ENCODE peak calls at places on chromosome 17, in five cellular contexts. P is choroid plexus epithelial cell, D is HAP-1, S is NCI-H510A treated with DMSO at 0.1 percent for 48 hours, F is HuH-7.5. U is an unnamed sample.

GRCh38 chr17:49191917-49192741 is 18.2 kb downstream of the GNGT2 start:
- DNase-seq in F (peak), D (peak), P (peak), S (peak), U (peak)

GRCh38 chr17:57466042-57466471 is 209.7 kb downstream of the MSI2 start:
- DNase-seq in D (peak), F (no peak), P (no peak), S (no peak), U (no peak)

GRCh38 chr17:57965521-57966160 is 10.4 kb upstream of the CUEDC1 start:
- DNase-seq in S (no peak), F (no peak), D (no peak), P (no peak), U (no peak)

GRCh38 chr17:33342025-33342424 is 48.9 kb upstream of the ASIC2 start:
- DNase-seq in P (no peak), S (no peak), F (no peak), D (no peak), U (no peak)

GRCh38 chr17:55433029-55433628 is 11.5 kb upstream of the MMD start:
- DNase-seq in F (peak), S (no peak), P (peak), D (no peak), U (no peak)

GRCh38 chr17:8019665-8020064 is 17.2 kb downstream of the GUCY2D start:
- DNase-seq in F (no peak), S (no peak), P (no peak), D (no peak), U (no peak)

GRCh38 chr17:51640108-51640622 is 379.8 kb downstream of the UTP18 start:
- DNase-seq in F (no peak), P (peak), S (peak), D (peak), U (no peak)

GRCh38 chr17:47975189-47975814 is 4.4 kb downstream of the CDK5RAP3 start:
- DNase-seq in P (no peak), D (no peak), S (no peak), F (no peak), U (no peak)

GRCh38 chr17:60442271-60443201 is 20.2 kb downstream of the CHCT1 start:
- DNase-seq in D (no peak), S (no peak), F (no peak), P (peak), U (no peak)

GRCh38 chr17:21228845-21229244 is 14.9 kb upstream of the TMEM11 start:
- DNase-seq in S (no peak), D (no peak), P (no peak), F (no peak), U (no peak)

GRCh38 chr17:65750678-65751077 is 189.2 kb upstream of the AXIN2 start:
- DNase-seq in S (peak), F (no peak), D (no peak), P (peak), U (peak)

GRCh38 chr17:72119280-72119962 is 1.4 kb upstream of the SOX9 start:
- DNase-seq in S (peak), P (no peak), D (no peak), F (peak), U (no peak)

GRCh38 chr17:61323696-61324539 is 75.7 kb upstream of the TBX2 start:
- DNase-seq in D (no peak), F (no peak), S (no peak), P (peak), U (no peak)

GRCh38 chr17:49190932-49191331 is 19.4 kb downstream of the GNGT2 start:
- DNase-seq in S (peak), P (no peak), D (no peak), F (no peak), U (no peak)

GRCh38 chr17:52244689-52245088 is 86.2 kb upstream of the CA10 start:
- DNase-seq in P (no peak), D (no peak), S (no peak), F (no peak), U (no peak)

GRCh38 chr17:30570191-30570590 is 93.0 kb downstream of the GOSR1 start:
- DNase-seq in S (no peak), P (no peak), D (no peak), F (no peak), U (no peak)

GRCh38 chr17:29784661-29785060 is 145.4 kb downstream of the SSH2 start:
- DNase-seq in D (no peak), S (no peak), P (peak), F (no peak), U (no peak)

GRCh38 chr17:4472281-4472680 is 26.4 kb upstream of the SPNS2 start:
- DNase-seq in F (no peak), S (no peak), P (no peak), D (no peak), U (no peak)

GRCh38 chr17:42754782-42755181 is 6.2 kb upstream of the RAMP2 start:
- DNase-seq in D (no peak), S (no peak), P (peak), F (no peak), U (no peak)

GRCh38 chr17:45631941-45632340 is 141.4 kb upstream of the PLEKHM1 start:
- DNase-seq in P (no peak), S (no peak), F (no peak), D (no peak), U (no peak)

GRCh38 chr17:17785407-17785806 is 51.4 kb downstream of the SREBF1 start:
- DNase-seq in S (no peak), F (no peak), D (no peak), P (no peak), U (no peak)

GRCh38 chr17:64413505-64413904 is 22.8 kb upstream of the PECAM1 start:
- DNase-seq in D (no peak), S (no peak), F (no peak), P (no peak), U (no peak)

GRCh38 chr17:57408064-57408811 is 151.9 kb downstream of the MSI2 start:
- DNase-seq in F (no peak), P (no peak), S (peak), D (peak), U (peak)

GRCh38 chr17:27768858-27769410 is 31.4 kb downstream of the NOS2 start:
- DNase-seq in S (no peak), P (no peak), D (no peak), F (no peak), U (no peak)

GRCh38 chr17:58368860-58369213 is 16.8 kb upstream of the SUPT4H1 start:
- DNase-seq in S (no peak), F (no peak), P (no peak), D (no peak), U (no peak)

GRCh38 chr17:17628388-17629008 is 37.0 kb upstream of the PEMT start:
- DNase-seq in P (no peak), S (no peak), D (peak), F (no peak), U (no peak)

GRCh38 chr17:549197-550040 is 165.2 kb downstream of the VPS53 start:
- DNase-seq in S (no peak), D (no peak), F (no peak), P (peak), U (no peak)

GRCh38 chr17:67386965-67387551 is 10.0 kb downstream of the PITPNC1 start:
- DNase-seq in P (peak), F (peak), S (peak), D (peak), U (peak)

GRCh38 chr17:17495448-17496188 is 577 bp downstream of the RASD1 start:
- DNase-seq in D (no peak), S (peak), F (no peak), P (peak), U (peak)

GRCh38 chr17:27455569-27455913 is 707 bp upstream of the KSR1 start:
- DNase-seq in F (no peak), P (no peak), S (no peak), D (no peak), U (no peak)

GRCh38 chr17:76077582-76078110 is 1.3 kb upstream of the ZACN start:
- DNase-seq in D (no peak), S (peak), F (no peak), P (no peak), U (no peak)

GRCh38 chr17:82358467-82359350 is at the start of gene TEX19:
- DNase-seq in P (no peak), S (peak), F (no peak), D (no peak), U (peak)

GRCh38 chr17:73634629-73635028 is 9.6 kb downstream of the SDK2 start:
- DNase-seq in D (no peak), F (no peak), S (no peak), P (no peak), U (peak)

GRCh38 chr17:8941980-8942617 is 23.4 kb downstream of the PIK3R5 start:
- DNase-seq in D (no peak), S (no peak), F (no peak), P (no peak), U (no peak)

GRCh38 chr17:21005803-21006202 is 37.0 kb downstream of the USP22 start:
- DNase-seq in F (no peak), D (no peak), P (no peak), S (no peak), U (no peak)

GRCh38 chr17:3974980-3975379 is 10.7 kb upstream of the ATP2A3 start:
- DNase-seq in P (no peak), S (no peak), F (no peak), D (no peak), U (no peak)